ENCODE peak calls at places on chromosome 20, in four cellular contexts. X is prostate gland, P is stomach, E is suprapubic skin. Q is an unnamed sample.

GRCh38 chr20:21396921-21397340 is 395 bp downstream of the NKX2-4 start:
- DNase-seq in X (no peak), P (no peak), E (no peak), Q (no peak)

GRCh38 chr20:48157970-48158369 is 372.7 kb upstream of the SULF2 start:
- DNase-seq in X (peak; percentile 29), P (no peak), E (no peak), Q (no peak)

GRCh38 chr20:14337400-14338171 is at the start of gene FLRT3:
- DNase-seq in X (peak; percentile 92), P (peak; percentile 85), E (peak; percentile 64), Q (no peak)

GRCh38 chr20:54084727-54085368 is 14.5 kb upstream of the BCAS1 start:
- DNase-seq in X (peak; percentile 63), P (peak; percentile 70), E (no peak), Q (no peak)

GRCh38 chr20:48703511-48704219 is 124.1 kb downstream of the PREX1 start:
- DNase-seq in X (no peak), P (no peak), E (no peak), Q (peak; percentile 70)

GRCh38 chr20:24953621-24954133 is 4.6 kb downstream of the CST7 start:
- DNase-seq in X (no peak), P (peak; percentile 25), E (no peak), Q (peak; percentile 77)

GRCh38 chr20:47358672-47359532 is 2.4 kb upstream of the ZMYND8 start:
- DNase-seq in X (peak; percentile 95), P (peak; percentile 91), E (peak; percentile 89), Q (peak; percentile 85)

GRCh38 chr20:59483481-59483880 is 120.9 kb upstream of the PHACTR3 start:
- DNase-seq in X (no peak), P (no peak), E (no peak), Q (peak; percentile 51)

GRCh38 chr20:50274570-50275430 is 84.2 kb downstream of the CEBPB start:
- DNase-seq in X (no peak), P (peak; percentile 55), E (no peak), Q (peak; percentile 96)

DNA sequence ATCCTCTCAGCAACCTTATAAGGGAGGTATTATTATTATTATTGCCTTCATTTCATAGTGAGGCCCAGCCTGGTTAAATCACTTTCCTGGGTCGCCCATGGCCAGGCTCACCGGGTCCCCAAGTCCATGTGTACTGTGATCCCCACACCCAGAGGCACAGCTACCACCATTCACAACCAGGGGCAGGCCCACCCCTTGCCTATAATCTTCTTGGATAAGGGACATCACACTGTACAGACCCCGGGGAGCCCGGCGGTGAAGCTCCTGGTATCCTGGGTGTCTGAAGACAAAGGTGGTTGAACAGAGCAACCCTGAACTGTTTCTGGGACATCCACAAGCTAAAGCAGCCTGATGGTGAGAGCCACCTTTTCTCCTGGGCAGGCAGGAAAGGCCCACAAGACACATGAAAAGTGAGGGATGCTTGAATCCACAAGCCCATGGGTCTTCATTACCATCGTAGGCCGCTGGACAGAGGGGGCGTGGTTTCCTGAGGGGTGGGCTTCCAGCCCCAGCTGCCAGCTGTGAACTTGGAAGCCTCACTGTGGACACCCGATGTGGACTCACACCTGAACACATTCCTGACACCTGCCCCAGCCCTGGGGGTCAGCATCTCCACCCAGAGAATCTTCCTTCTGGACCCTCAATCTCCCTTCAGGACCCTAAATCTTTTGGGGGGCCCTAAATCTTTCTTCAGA is 185.5 kb upstream of the PMEPA1 start:
- DNase-seq in X (no peak), P (no peak), E (no peak), Q (peak; percentile 51)
- H3K27ac ChIP-seq in X (no peak overlapping the region), P (no peak overlapping the region), E (no peak overlapping the region), Q (no peak overlapping the region)

GRCh38 chr20:61378694-61379093 is 126.6 kb downstream of the CDH4 start:
- DNase-seq in X (no peak), P (no peak), E (no peak), Q (no peak)

GRCh38 chr20:61373055-61373399 is 121.0 kb downstream of the CDH4 start:
- DNase-seq in X (no peak), P (no peak), E (no peak), Q (peak; percentile 62)

GRCh38 chr20:61372151-61373054 is 120.3 kb downstream of the CDH4 start:
- DNase-seq in X (no peak), P (no peak), E (no peak), Q (peak; percentile 68)

GRCh38 chr20:61373956-61374545 is 122.0 kb downstream of the CDH4 start:
- DNase-seq in X (no peak), P (no peak), E (no peak), Q (peak; percentile 48)

DNA sequence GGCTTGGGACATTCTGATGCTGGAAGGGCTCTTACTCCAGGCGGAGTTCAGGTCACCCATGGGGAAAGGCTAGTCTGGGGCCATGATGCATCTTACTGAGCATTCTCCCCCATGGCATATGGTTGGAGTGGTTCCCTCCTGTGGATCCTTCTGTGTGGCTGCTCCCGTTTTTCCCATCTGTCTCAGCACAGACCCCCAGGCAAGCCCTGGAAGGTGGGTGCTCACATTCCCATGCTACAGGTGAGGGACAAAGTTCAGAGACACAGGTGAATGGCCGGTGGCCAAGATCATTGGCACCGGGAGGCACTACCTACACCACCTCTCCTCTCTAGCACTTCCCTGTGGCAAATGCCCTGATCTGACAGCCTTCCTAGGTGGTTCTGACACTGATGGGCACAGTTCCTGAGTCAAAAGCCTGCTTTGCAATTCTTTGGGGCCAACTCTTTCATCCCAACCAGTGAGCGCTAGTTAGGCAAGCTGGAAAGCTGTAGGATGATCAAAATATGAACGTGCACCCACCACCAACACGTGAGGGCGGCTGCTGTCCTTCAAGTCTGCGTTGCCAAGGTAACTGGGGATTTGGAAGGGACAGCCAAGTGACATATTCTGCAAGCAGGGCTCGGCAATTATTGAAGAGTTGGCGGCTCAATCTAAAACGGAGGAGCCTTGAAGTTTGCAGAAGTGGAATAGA is 124.6 kb downstream of the CDH4 start:
- DNase-seq in X (no peak), P (no peak), E (no peak), Q (peak; percentile 41)
- TF ChIP-seq POLR2AphosphoS5 in X (no peak), P (no peak), E (no peak), Q (no peak)

GRCh38 chr20:23222531-23223200 is 127.9 kb upstream of the NXT1 start:
- DNase-seq in X (no peak), P (no peak), E (no peak), Q (no peak)
- H3K9me3 ChIP-seq in X (no peaks in the 10 kb centered on the region), P (peaks cover 30% of the 10 kb centered on the region), E (no peaks in the 10 kb centered on the region), Q (peaks cover 37% of the 10 kb centered on the region)

DNA sequence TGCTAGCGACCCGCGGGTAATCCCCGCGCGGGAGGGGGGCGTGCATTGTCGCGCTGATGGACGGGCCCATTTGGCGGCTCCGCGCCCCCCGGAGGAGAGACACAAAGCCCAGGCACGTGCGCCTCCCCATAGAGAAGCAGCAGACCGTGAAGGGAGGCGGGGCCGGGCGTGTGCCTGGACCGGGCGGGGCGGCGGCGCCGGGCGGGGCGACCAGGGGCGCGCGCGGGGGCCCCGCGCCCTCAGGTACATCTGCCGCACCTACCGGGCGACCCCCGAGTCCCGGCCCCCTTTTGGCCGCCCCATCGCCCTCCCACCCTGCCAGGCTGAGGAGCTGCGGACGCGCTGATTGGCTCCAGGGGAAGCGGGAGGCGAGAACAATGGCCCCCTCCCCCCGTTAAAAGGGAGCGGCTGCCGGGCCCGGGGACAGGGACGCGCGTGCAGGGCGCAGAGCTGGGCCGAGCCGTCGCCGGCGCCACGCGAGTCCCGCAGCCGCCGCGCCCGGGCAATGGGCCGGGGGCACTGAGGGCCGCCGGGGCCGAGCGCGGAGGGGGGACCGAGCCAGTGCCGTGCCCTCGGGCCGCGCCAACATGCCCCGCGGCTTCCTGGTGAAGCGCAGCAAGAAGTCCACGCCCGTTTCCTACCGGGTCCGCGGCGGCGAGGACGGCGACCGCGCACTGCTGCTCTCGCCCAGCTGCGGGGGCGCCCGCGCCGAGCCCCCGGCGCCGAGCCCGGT is at the start of gene INSM1:
- DNase-seq in X (no peak), P (no peak), E (no peak), Q (no peak)
- H3K27ac ChIP-seq in X (no peak within 1 kb of the TSS), P (no peak within 1 kb of the TSS), E (no peak within 1 kb of the TSS), Q (no peak within 1 kb of the TSS)

GRCh38 chr20:38833154-38833856 is 27.8 kb downstream of the PPP1R16B start:
- DNase-seq in X (no peak), P (no peak), E (no peak), Q (no peak)
- TF ChIP-seq POLR2AphosphoS5 in X (no peak), P (no peak), E (no peak), Q (no peak)

DNA sequence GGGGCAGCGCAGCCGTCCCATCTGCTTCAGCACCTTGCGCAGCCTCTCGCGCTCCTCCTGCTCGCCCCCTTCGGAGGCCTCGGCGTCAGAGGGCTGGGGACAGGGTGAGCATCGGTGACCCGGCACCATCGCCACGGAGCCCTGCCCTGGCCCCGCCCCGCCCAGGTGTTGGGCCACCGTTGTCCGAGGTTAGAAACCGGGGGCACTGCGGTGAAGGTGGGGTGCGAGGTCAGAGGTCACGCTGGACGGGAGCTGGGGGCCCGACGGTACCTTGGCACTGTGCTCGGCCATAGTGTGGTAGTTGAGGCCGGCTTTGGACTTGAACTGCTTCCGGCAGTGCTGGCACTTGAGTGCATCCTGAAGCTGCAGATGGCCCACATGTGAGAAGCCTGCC is 6.4 kb downstream of the ZNF512B start:
- DNase-seq in X (no peak), P (no peak), E (no peak), Q (peak; percentile 72)
- H3K9me3 ChIP-seq in X (no peaks in the 10 kb centered on the region), P (peaks cover 3% of the 10 kb centered on the region), E (no peaks in the 10 kb centered on the region), Q (no peaks in the 10 kb centered on the region)

DNA sequence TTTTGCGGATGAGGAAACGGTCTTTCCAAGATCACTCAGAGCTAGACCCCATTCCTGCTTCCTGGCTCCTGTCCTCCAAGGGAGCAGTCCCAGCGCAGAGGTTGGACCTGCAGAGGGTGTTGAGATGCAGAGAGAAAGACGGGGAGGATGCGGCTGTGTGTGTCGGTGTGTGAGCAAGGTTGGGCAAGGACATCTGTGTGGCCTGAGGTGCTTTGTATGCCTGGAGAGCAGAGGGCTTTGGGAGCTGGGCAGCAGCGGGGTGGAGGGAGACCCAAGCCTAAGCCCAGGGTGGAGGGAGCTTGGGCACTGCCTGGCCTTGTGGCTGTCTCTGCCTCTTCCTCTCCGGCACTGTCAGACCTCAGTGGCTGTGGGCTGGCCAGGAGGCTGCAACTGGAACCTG is 147.4 kb upstream of the RNF24 start:
- DNase-seq in X (no peak), P (no peak), E (no peak), Q (peak; percentile 51)
- H3K27ac ChIP-seq in X (no peak overlapping the region), P (peak overlapping the region; percentile 78), E (no peak overlapping the region), Q (no peak overlapping the region)

GRCh38 chr20:57579898-57580447 is 19.1 kb downstream of the PCK1 start:
- DNase-seq in X (no peak), P (no peak), E (no peak), Q (no peak)
- TF ChIP-seq POLR2AphosphoS5 in X (no peak), P (no peak), E (no peak), Q (no peak)

GRCh38 chr20:29298759-29299613 is 1958.5 kb upstream of the DEFB115 start:
- DNase-seq in X (no peak), P (no peak), E (no peak), Q (no peak)
- H3K9me3 ChIP-seq in X (no peaks in the 10 kb centered on the region), P (peaks cover 54% of the 10 kb centered on the region), E (peaks cover 19% of the 10 kb centered on the region), Q (peaks cover 47% of the 10 kb centered on the region)

DNA sequence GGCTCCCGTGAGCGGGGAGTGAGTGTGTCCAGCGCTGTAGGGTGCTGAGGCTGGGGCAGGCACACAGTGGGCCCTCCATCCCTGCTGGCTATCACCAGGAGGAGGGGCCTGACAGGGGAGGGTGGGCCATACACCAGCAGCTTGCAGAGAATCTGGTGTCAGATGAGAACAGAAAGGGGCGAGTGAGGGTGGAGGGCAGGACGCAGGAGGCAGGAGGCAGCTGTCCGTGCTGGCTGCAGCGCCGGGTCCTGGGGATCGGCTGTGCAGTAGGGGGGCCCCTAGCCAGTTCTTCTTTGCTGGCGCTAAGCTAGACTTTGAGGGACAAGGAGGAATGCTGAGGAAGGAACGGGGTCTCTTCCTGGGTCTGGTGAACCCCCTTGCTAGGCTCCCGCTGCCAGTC is 1.6 kb upstream of the CABLES2 start:
- DNase-seq in X (no peak), P (no peak), E (no peak), Q (no peak)
- H3K27ac ChIP-seq in X (no peak overlapping the region), P (no peak overlapping the region), E (no peak overlapping the region), Q (no peak overlapping the region)

Q was measured in spleen.